ENCODE peak calls at places on chromosomes 5 and 9, in four cellular contexts. I is H9, J is mesenchymal stem cell, X is H1. F is an unnamed sample.

GRCh38 chr9:96618209-96619108 is 1.2 kb downstream of the CDC14B start:
- DNase-seq in I (peak; percentile 34), J (peak; percentile 72), X (no peak), F (no peak)

GRCh38 chr5:111143910-111144309 is 51.8 kb downstream of the WDR36 start:
- DNase-seq in I (no peak), J (peak; percentile 3), X (no peak), F (no peak)

GRCh38 chr5:132221781-132222648 is 5.6 kb downstream of the P4HA2 start:
- DNase-seq in I (no peak), J (no peak), X (no peak), F (no peak)

GRCh38 chr5:103021310-103021709 is 98.6 kb downstream of the GIN1 start:
- DNase-seq in I (no peak), J (no peak), X (no peak), F (no peak)

GRCh38 chr9:74887041-74887980 is at the start of gene TRPM6:
- DNase-seq in I (peak; percentile 78), J (peak; percentile 77), X (no peak), F (peak; percentile 29)

GRCh38 chr5:90547072-90547536 is 11.5 kb upstream of the ADGRV1 start:
- DNase-seq in I (no peak), J (peak; percentile 31), X (no peak), F (no peak)

GRCh38 chr5:59724482-59725392 is 168.8 kb downstream of the PDE4D start:
- DNase-seq in I (peak; percentile 38), J (peak; percentile 59), X (no peak), F (peak; percentile 33)

GRCh38 chr5:57435701-57436134 is 46.9 kb downstream of the ACTBL2 start:
- DNase-seq in I (no peak), J (peak; percentile 66), X (no peak), F (no peak)

GRCh38 chr5:181217111-181217804 is 5.8 kb upstream of the TRIM41 start:
- DNase-seq in I (peak; percentile 82), J (peak; percentile 85), X (no peak), F (peak; percentile 65)

GRCh38 chr9:96782241-96782640 is 4.4 kb upstream of the ZNF510 start:
- DNase-seq in I (no peak), J (no peak), X (no peak), F (no peak)

GRCh38 chr5:97752871-97753270 is 569.8 kb upstream of the RIOK2 start:
- DNase-seq in I (no peak), J (no peak), X (no peak), F (no peak)

GRCh38 chr5:92391-93220 is 638 bp downstream of the PLEKHG4B start:
- DNase-seq in I (no peak), J (no peak), X (no peak), F (no peak)

GRCh38 chr5:74575741-74576538 is 64.6 kb downstream of the ENC1 start:
- DNase-seq in I (no peak), J (peak; percentile 73), X (no peak), F (no peak)

GRCh38 chr5:159969966-159970365 is 39.0 kb upstream of the TTC1 start:
- DNase-seq in I (no peak), J (no peak), X (no peak), F (no peak)

GRCh38 chr5:159972538-159973362 is 36.2 kb upstream of the TTC1 start:
- DNase-seq in I (peak; percentile 50), J (no peak), X (no peak), F (no peak)

GRCh38 chr5:159971514-159971913 is 37.4 kb upstream of the TTC1 start:
- DNase-seq in I (no peak), J (no peak), X (no peak), F (no peak)

GRCh38 chr5:159971931-159972461 is 36.9 kb upstream of the TTC1 start:
- DNase-seq in I (peak; percentile 48), J (peak; percentile 26), X (no peak), F (no peak)

GRCh38 chr5:159971038-159971437 is 37.9 kb upstream of the TTC1 start:
- DNase-seq in I (no peak), J (peak; percentile 50), X (no peak), F (no peak)
- H2AFZ ChIP-seq in I (no peak overlapping the region), J (no peak overlapping the region), X (no peak overlapping the region), F (no peak overlapping the region)

GRCh38 chr5:174675916-174676315 is 48.5 kb upstream of the MSX2 start:
- DNase-seq in I (no peak), J (no peak), X (no peak), F (no peak)
- H2BK12ac ChIP-seq in I (no peak overlapping the region), J (no peak overlapping the region), X (no peak overlapping the region), F (no peak overlapping the region)

DNA sequence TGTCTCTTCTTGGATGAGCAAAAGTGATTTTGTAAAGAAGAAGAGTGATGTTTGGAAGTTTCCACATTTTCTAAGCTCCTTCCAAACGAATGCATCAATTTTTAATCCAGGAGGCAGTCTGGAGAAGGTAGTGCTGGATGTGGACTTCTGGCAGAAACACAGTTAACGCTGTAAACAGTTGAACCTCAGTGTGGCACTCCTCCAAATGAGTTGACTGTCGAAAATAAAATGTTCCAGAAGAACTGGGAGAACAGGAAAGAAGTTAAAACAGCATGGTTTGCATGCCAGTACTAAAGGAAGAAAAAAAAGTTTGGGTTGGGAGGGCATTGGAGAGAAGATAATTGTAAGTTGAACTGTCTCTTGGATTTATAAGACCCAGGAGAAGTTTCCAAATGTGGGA is 6.5 kb downstream of the ZNF462 start:
- DNase-seq in I (no peak), J (no peak), X (no peak), F (no peak)
- H3K4me1 ChIP-seq in I (peaks cover 38% of the 10 kb centered on the region), J (peaks cover 2% of the 10 kb centered on the region), X (peaks cover 6% of the 10 kb centered on the region), F (peaks cover 18% of the 10 kb centered on the region)

GRCh38 chr9:134553061-134553891 is 88.3 kb upstream of the COL5A1 start:
- DNase-seq in I (no peak), J (peak; percentile 63), X (no peak), F (no peak)

GRCh38 chr9:134554011-134554749 is 87.4 kb upstream of the COL5A1 start:
- DNase-seq in I (no peak), J (no peak), X (no peak), F (no peak)

GRCh38 chr9:134551176-134551575 is 90.4 kb upstream of the COL5A1 start:
- DNase-seq in I (no peak), J (no peak), X (no peak), F (no peak)

GRCh38 chr9:134551657-134552348 is 89.8 kb upstream of the COL5A1 start:
- DNase-seq in I (no peak), J (peak; percentile 98), X (no peak), F (no peak)

GRCh38 chr9:134552349-134552990 is 89.1 kb upstream of the COL5A1 start:
- DNase-seq in I (no peak), J (no peak), X (no peak), F (no peak)
- H2AFZ ChIP-seq in I (no peak overlapping the region), J (no peak overlapping the region), X (no peak overlapping the region), F (no peak overlapping the region)

DNA sequence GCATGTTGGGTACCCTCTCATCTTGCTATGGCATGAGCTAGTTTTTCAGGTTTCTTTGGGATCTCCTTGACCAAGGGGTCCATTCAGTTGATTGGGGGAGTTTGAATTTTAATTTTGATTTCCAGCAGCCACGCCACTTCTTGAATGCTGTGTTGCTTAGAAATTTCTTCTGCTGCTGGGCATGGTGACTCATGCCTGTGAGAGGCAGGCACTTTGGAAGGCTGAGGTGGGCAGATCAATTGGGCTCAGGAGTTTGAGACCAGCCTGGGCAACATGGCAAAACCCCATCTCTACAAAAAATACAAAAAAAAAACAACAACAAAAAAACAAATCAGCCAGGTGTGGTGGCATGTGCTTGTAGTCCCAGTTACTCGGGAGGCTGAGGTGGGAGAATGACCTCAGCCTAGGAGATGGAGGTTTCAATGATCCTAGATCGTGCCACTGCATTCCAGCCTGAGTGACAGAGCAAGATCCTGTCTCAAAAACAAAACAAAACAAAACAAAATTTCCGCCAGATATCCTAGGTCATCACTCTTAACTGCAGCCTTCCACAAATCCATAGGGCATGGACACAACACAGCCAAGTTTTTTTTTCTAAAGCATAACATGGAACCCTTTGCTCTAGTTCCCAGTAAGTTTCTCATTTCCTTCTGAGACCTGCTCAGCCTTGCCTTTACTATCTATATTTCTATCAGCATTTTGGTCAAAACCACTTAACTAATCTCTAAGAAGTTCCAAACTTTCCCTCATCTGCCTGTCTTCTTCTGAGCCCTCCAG is 17.7 kb downstream of the TMC1 start:
- DNase-seq in I (no peak), J (no peak), X (no peak), F (no peak)
- H2BK12ac ChIP-seq in I (no peak overlapping the region), J (no peak overlapping the region), X (no peak overlapping the region), F (no peak overlapping the region)